ENCODE peak calls at places on chromosome 7, in four cellular contexts. C, V, U and N are unnamed samples.

GRCh38 chr7:1611708-1612241 is 41.9 kb upstream of the PSMG3 start:
- DNase-seq in V (peak; percentile 90), U (no peak), C (no peak), N (peak; percentile 79)

GRCh38 chr7:142196066-142196840 is 61.6 kb downstream of the PRSS58 start:
- DNase-seq in V (peak; percentile 59), C (no peak), U (no peak), N (peak; percentile 70)

GRCh38 chr7:50153141-50153540 is 60.1 kb upstream of the ZPBP start:
- DNase-seq in C (no peak), U (no peak), V (no peak), N (no peak)

GRCh38 chr7:132367007-132367406 is 209.3 kb downstream of the PLXNA4 start:
- DNase-seq in U (no peak), C (no peak), V (no peak), N (no peak)

GRCh38 chr7:86733783-86734182 is 90.1 kb downstream of the GRM3 start:
- DNase-seq in V (peak; percentile 2), U (no peak), C (no peak), N (peak; percentile 29)

GRCh38 chr7:106063039-106063438 is 49.1 kb downstream of the SYPL1 start:
- DNase-seq in U (no peak), V (no peak), C (no peak), N (no peak)

GRCh38 chr7:2870471-2870941 is 26.4 kb upstream of the GNA12 start:
- DNase-seq in V (peak; percentile 43), C (peak; percentile 59), U (peak; percentile 86), N (peak; percentile 50)

GRCh38 chr7:93574646-93575554 is at the start of gene CALCR:
- DNase-seq in U (no peak), C (no peak), V (no peak), N (no peak)

GRCh38 chr7:112129655-112130323 is 76.4 kb downstream of the DOCK4 start:
- DNase-seq in U (no peak), V (no peak), C (no peak), N (no peak)

GRCh38 chr7:25389489-25390106 is 161.3 kb upstream of the NPVF start:
- DNase-seq in V (peak; percentile 39), U (no peak), C (no peak), N (peak; percentile 50)

GRCh38 chr7:24373556-24373955 is 89.6 kb downstream of the NPY start:
- DNase-seq in U (no peak), C (no peak), V (no peak), N (no peak)

GRCh38 chr7:100763556-100764140 is 30.3 kb downstream of the ZAN start:
- DNase-seq in C (no peak), V (no peak), U (no peak), N (no peak)

GRCh38 chr7:83159731-83160130 is 3.0 kb downstream of the PCLO start:
- DNase-seq in U (no peak), C (no peak), V (no peak), N (no peak)

GRCh38 chr7:79730971-79731370 is 277.5 kb upstream of the MAGI2 start:
- DNase-seq in C (no peak), U (no peak), V (no peak), N (no peak)

GRCh38 chr7:80791509-80791929 is 127.3 kb downstream of the SEMA3C start:
- DNase-seq in C (no peak), U (no peak), V (no peak), N (no peak)

GRCh38 chr7:149223746-149224145 is 15.7 kb upstream of the ZNF212 start:
- DNase-seq in V (no peak), U (no peak), C (no peak), N (no peak)

GRCh38 chr7:137074386-137075030 is 206.1 kb downstream of the CHRM2 start:
- DNase-seq in C (no peak), V (peak; percentile 63), U (no peak), N (peak; percentile 34)

GRCh38 chr7:66542528-66543373 is 85.9 kb upstream of the KCTD7 start:
- DNase-seq in U (no peak), V (peak; percentile 55), C (no peak), N (peak; percentile 12)

GRCh38 chr7:99314504-99314903 is 11.2 kb upstream of the ARPC1A start:
- DNase-seq in U (no peak), C (peak; percentile 40), V (no peak), N (no peak)

GRCh38 chr7:68720722-68721121 is 877.6 kb upstream of the AUTS2 start:
- DNase-seq in V (no peak), U (no peak), C (no peak), N (peak; percentile 31)

GRCh38 chr7:128163473-128163872 is 77.6 kb upstream of the LEP start:
- DNase-seq in V (no peak), C (no peak), U (no peak), N (no peak)

GRCh38 chr7:130593033-130593432 is 75.5 kb downstream of the COPG2 start:
- DNase-seq in U (no peak), V (peak; percentile 1), C (no peak), N (no peak)

GRCh38 chr7:130032698-130033097 is 18.5 kb downstream of the ZC3HC1 start:
- DNase-seq in V (no peak), C (no peak), U (no peak), N (no peak)

GRCh38 chr7:35645691-35646090 is 49.2 kb downstream of the HERPUD2 start:
- DNase-seq in U (no peak), C (no peak), V (no peak), N (no peak)

GRCh38 chr7:116691664-116692063 is 19.7 kb downstream of the MET start:
- DNase-seq in C (no peak), V (no peak), U (no peak), N (no peak)